ENCODE peak calls at places on chromosome 4, in six cellular contexts. One of them, this sample, is unnamed.

GRCh38 chr4:101418055-101418454 is 70.7 kb upstream of the PPP3CA start:
- ATAC-seq in activated T-cell treated with anti-CD3 and anti-CD28 coated beads, Interleukin-2, amount 50 U/mL, for 4 hours: peak
- ATAC-seq in left ventricle myocardium superior: no peak
- ATAC-seq in K562: no peak
- ATAC-seq in left colon: no peak
- ATAC-seq in stimulated activated naive CD8-positive, alpha-beta T cell treated with anti-CD3 and anti-CD28 coated beads, Interleukin-15, Interleukin-2, amounts not matched to agents 100 U/mL and 50 U/mL, for 24 hours: peak
- ATAC-seq in this sample: no peak

GRCh38 chr4:94640151-94640550 is 117.6 kb upstream of the BMPR1B start:
- ATAC-seq in stimulated activated naive CD8-positive, alpha-beta T cell treated with anti-CD3 and anti-CD28 coated beads, Interleukin-15, Interleukin-2, amounts not matched to agents 100 U/mL and 50 U/mL, for 24 hours: no peak
- ATAC-seq in left colon: no peak
- ATAC-seq in K562: no peak
- ATAC-seq in left ventricle myocardium superior: peak
- ATAC-seq in activated T-cell treated with anti-CD3 and anti-CD28 coated beads, Interleukin-2, amount 50 U/mL, for 4 hours: no peak
- ATAC-seq in this sample: no peak

GRCh38 chr4:75036046-75036445 is 103.1 kb downstream of the PARM1 start:
- ATAC-seq in stimulated activated naive CD8-positive, alpha-beta T cell treated with anti-CD3 and anti-CD28 coated beads, Interleukin-15, Interleukin-2, amounts not matched to agents 100 U/mL and 50 U/mL, for 24 hours: no peak
- ATAC-seq in left ventricle myocardium superior: no peak
- ATAC-seq in left colon: peak
- ATAC-seq in K562: no peak
- ATAC-seq in activated T-cell treated with anti-CD3 and anti-CD28 coated beads, Interleukin-2, amount 50 U/mL, for 4 hours: no peak
- ATAC-seq in this sample: no peak

GRCh38 chr4:187193141-187193540 is 469.5 kb upstream of the FAT1 start:
- ATAC-seq in stimulated activated naive CD8-positive, alpha-beta T cell treated with anti-CD3 and anti-CD28 coated beads, Interleukin-15, Interleukin-2, amounts not matched to agents 100 U/mL and 50 U/mL, for 24 hours: no peak
- ATAC-seq in left ventricle myocardium superior: no peak
- ATAC-seq in K562: no peak
- ATAC-seq in left colon: peak
- ATAC-seq in activated T-cell treated with anti-CD3 and anti-CD28 coated beads, Interleukin-2, amount 50 U/mL, for 4 hours: no peak
- ATAC-seq in this sample: no peak

GRCh38 chr4:124372916-124373315 is 339.6 kb downstream of the ANKRD50 start:
- ATAC-seq in left colon: no peak
- ATAC-seq in stimulated activated naive CD8-positive, alpha-beta T cell treated with anti-CD3 and anti-CD28 coated beads, Interleukin-15, Interleukin-2, amounts not matched to agents 100 U/mL and 50 U/mL, for 24 hours: no peak
- ATAC-seq in activated T-cell treated with anti-CD3 and anti-CD28 coated beads, Interleukin-2, amount 50 U/mL, for 4 hours: no peak
- ATAC-seq in K562: no peak
- ATAC-seq in left ventricle myocardium superior: no peak
- ATAC-seq in this sample: no peak

GRCh38 chr4:165634766-165635165 is 238.3 kb upstream of the TLL1 start:
- ATAC-seq in activated T-cell treated with anti-CD3 and anti-CD28 coated beads, Interleukin-2, amount 50 U/mL, for 4 hours: no peak
- ATAC-seq in left colon: no peak
- ATAC-seq in stimulated activated naive CD8-positive, alpha-beta T cell treated with anti-CD3 and anti-CD28 coated beads, Interleukin-15, Interleukin-2, amounts not matched to agents 100 U/mL and 50 U/mL, for 24 hours: no peak
- ATAC-seq in left ventricle myocardium superior: no peak
- ATAC-seq in K562: no peak
- ATAC-seq in this sample: no peak

GRCh38 chr4:98568896-98569663 is 89.3 kb downstream of the TSPAN5 start:
- ATAC-seq in stimulated activated naive CD8-positive, alpha-beta T cell treated with anti-CD3 and anti-CD28 coated beads, Interleukin-15, Interleukin-2, amounts not matched to agents 100 U/mL and 50 U/mL, for 24 hours: no peak
- ATAC-seq in activated T-cell treated with anti-CD3 and anti-CD28 coated beads, Interleukin-2, amount 50 U/mL, for 4 hours: no peak
- ATAC-seq in K562: no peak
- ATAC-seq in left colon: no peak
- ATAC-seq in left ventricle myocardium superior: peak
- ATAC-seq in this sample: no peak

GRCh38 chr4:67624939-67625338 is 66.4 kb downstream of the STAP1 start:
- ATAC-seq in left ventricle myocardium superior: no peak
- ATAC-seq in stimulated activated naive CD8-positive, alpha-beta T cell treated with anti-CD3 and anti-CD28 coated beads, Interleukin-15, Interleukin-2, amounts not matched to agents 100 U/mL and 50 U/mL, for 24 hours: no peak
- ATAC-seq in activated T-cell treated with anti-CD3 and anti-CD28 coated beads, Interleukin-2, amount 50 U/mL, for 4 hours: no peak
- ATAC-seq in left colon: no peak
- ATAC-seq in K562: no peak
- ATAC-seq in this sample: no peak

GRCh38 chr4:152458801-152459302 is 77.0 kb downstream of the FBXW7 start:
- ATAC-seq in left ventricle myocardium superior: no peak
- ATAC-seq in left colon: no peak
- ATAC-seq in activated T-cell treated with anti-CD3 and anti-CD28 coated beads, Interleukin-2, amount 50 U/mL, for 4 hours: peak
- ATAC-seq in stimulated activated naive CD8-positive, alpha-beta T cell treated with anti-CD3 and anti-CD28 coated beads, Interleukin-15, Interleukin-2, amounts not matched to agents 100 U/mL and 50 U/mL, for 24 hours: peak
- ATAC-seq in K562: no peak
- ATAC-seq in this sample: no peak

GRCh38 chr4:149702414-149703108 is 113.1 kb downstream of the IQCM start:
- ATAC-seq in stimulated activated naive CD8-positive, alpha-beta T cell treated with anti-CD3 and anti-CD28 coated beads, Interleukin-15, Interleukin-2, amounts not matched to agents 100 U/mL and 50 U/mL, for 24 hours: no peak
- ATAC-seq in left ventricle myocardium superior: no peak
- ATAC-seq in K562: no peak
- ATAC-seq in activated T-cell treated with anti-CD3 and anti-CD28 coated beads, Interleukin-2, amount 50 U/mL, for 4 hours: no peak
- ATAC-seq in left colon: no peak
- ATAC-seq in this sample: no peak

GRCh38 chr4:53614616-53615015 is 23.3 kb upstream of the LNX1 start:
- ATAC-seq in activated T-cell treated with anti-CD3 and anti-CD28 coated beads, Interleukin-2, amount 50 U/mL, for 4 hours: no peak
- ATAC-seq in K562: peak
- ATAC-seq in left ventricle myocardium superior: no peak
- ATAC-seq in left colon: peak
- ATAC-seq in stimulated activated naive CD8-positive, alpha-beta T cell treated with anti-CD3 and anti-CD28 coated beads, Interleukin-15, Interleukin-2, amounts not matched to agents 100 U/mL and 50 U/mL, for 24 hours: no peak
- ATAC-seq in this sample: peak

GRCh38 chr4:3320361-3321023 is 27.7 kb downstream of the RGS12 start:
- ATAC-seq in left ventricle myocardium superior: peak
- ATAC-seq in stimulated activated naive CD8-positive, alpha-beta T cell treated with anti-CD3 and anti-CD28 coated beads, Interleukin-15, Interleukin-2, amounts not matched to agents 100 U/mL and 50 U/mL, for 24 hours: no peak
- ATAC-seq in left colon: peak
- ATAC-seq in activated T-cell treated with anti-CD3 and anti-CD28 coated beads, Interleukin-2, amount 50 U/mL, for 4 hours: no peak
- ATAC-seq in K562: no peak
- ATAC-seq in this sample: no peak

GRCh38 chr4:24736066-24736465 is 59.3 kb upstream of the SOD3 start:
- ATAC-seq in left colon: peak
- ATAC-seq in activated T-cell treated with anti-CD3 and anti-CD28 coated beads, Interleukin-2, amount 50 U/mL, for 4 hours: no peak
- ATAC-seq in left ventricle myocardium superior: no peak
- ATAC-seq in stimulated activated naive CD8-positive, alpha-beta T cell treated with anti-CD3 and anti-CD28 coated beads, Interleukin-15, Interleukin-2, amounts not matched to agents 100 U/mL and 50 U/mL, for 24 hours: no peak
- ATAC-seq in K562: peak
- ATAC-seq in this sample: peak

GRCh38 chr4:14958436-14958835 is 43.8 kb upstream of the CPEB2 start:
- ATAC-seq in left colon: peak
- ATAC-seq in stimulated activated naive CD8-positive, alpha-beta T cell treated with anti-CD3 and anti-CD28 coated beads, Interleukin-15, Interleukin-2, amounts not matched to agents 100 U/mL and 50 U/mL, for 24 hours: no peak
- ATAC-seq in K562: no peak
- ATAC-seq in activated T-cell treated with anti-CD3 and anti-CD28 coated beads, Interleukin-2, amount 50 U/mL, for 4 hours: no peak
- ATAC-seq in left ventricle myocardium superior: no peak
- ATAC-seq in this sample: no peak

GRCh38 chr4:83320548-83320947 is 14.1 kb downstream of the HPSE start:
- ATAC-seq in left ventricle myocardium superior: peak
- ATAC-seq in activated T-cell treated with anti-CD3 and anti-CD28 coated beads, Interleukin-2, amount 50 U/mL, for 4 hours: peak
- ATAC-seq in K562: no peak
- ATAC-seq in stimulated activated naive CD8-positive, alpha-beta T cell treated with anti-CD3 and anti-CD28 coated beads, Interleukin-15, Interleukin-2, amounts not matched to agents 100 U/mL and 50 U/mL, for 24 hours: peak
- ATAC-seq in left colon: no peak
- ATAC-seq in this sample: no peak

GRCh38 chr4:73603854-73604584 is 16.2 kb downstream of the RASSF6 start:
- ATAC-seq in K562: no peak
- ATAC-seq in left colon: peak
- ATAC-seq in activated T-cell treated with anti-CD3 and anti-CD28 coated beads, Interleukin-2, amount 50 U/mL, for 4 hours: no peak
- ATAC-seq in stimulated activated naive CD8-positive, alpha-beta T cell treated with anti-CD3 and anti-CD28 coated beads, Interleukin-15, Interleukin-2, amounts not matched to agents 100 U/mL and 50 U/mL, for 24 hours: no peak
- ATAC-seq in left ventricle myocardium superior: no peak
- ATAC-seq in this sample: no peak

GRCh38 chr4:1604181-1604705 is 79.9 kb downstream of the FAM53A start:
- ATAC-seq in activated T-cell treated with anti-CD3 and anti-CD28 coated beads, Interleukin-2, amount 50 U/mL, for 4 hours: no peak
- ATAC-seq in left colon: no peak
- ATAC-seq in stimulated activated naive CD8-positive, alpha-beta T cell treated with anti-CD3 and anti-CD28 coated beads, Interleukin-15, Interleukin-2, amounts not matched to agents 100 U/mL and 50 U/mL, for 24 hours: peak
- ATAC-seq in K562: peak
- ATAC-seq in left ventricle myocardium superior: no peak
- ATAC-seq in this sample: peak

GRCh38 chr4:113880240-113881028 is 99.0 kb downstream of the ARSJ start:
- ATAC-seq in K562: no peak
- ATAC-seq in stimulated activated naive CD8-positive, alpha-beta T cell treated with anti-CD3 and anti-CD28 coated beads, Interleukin-15, Interleukin-2, amounts not matched to agents 100 U/mL and 50 U/mL, for 24 hours: no peak
- ATAC-seq in left colon: no peak
- ATAC-seq in activated T-cell treated with anti-CD3 and anti-CD28 coated beads, Interleukin-2, amount 50 U/mL, for 4 hours: no peak
- ATAC-seq in left ventricle myocardium superior: no peak
- ATAC-seq in this sample: no peak

GRCh38 chr4:108118505-108118904 is 50.2 kb downstream of the LEF1 start:
- ATAC-seq in K562: peak
- ATAC-seq in left ventricle myocardium superior: no peak
- ATAC-seq in activated T-cell treated with anti-CD3 and anti-CD28 coated beads, Interleukin-2, amount 50 U/mL, for 4 hours: peak
- ATAC-seq in left colon: peak
- ATAC-seq in stimulated activated naive CD8-positive, alpha-beta T cell treated with anti-CD3 and anti-CD28 coated beads, Interleukin-15, Interleukin-2, amounts not matched to agents 100 U/mL and 50 U/mL, for 24 hours: no peak
- ATAC-seq in this sample: peak

This sample was measured in esophagus mucosa.